ENCODE peak calls at places on chromosomes 5 and 9, in nine cellular contexts. A, Z, U, T, R, D, L, W and P are unnamed samples.

GRCh38 chr5:177086918-177087706 is 397 bp downstream of the FGFR4 start:
- DNase-seq in R (peak), W (peak), U (peak), T (peak), D (peak), L (peak), Z (peak), A (no peak), P (peak)

GRCh38 chr9:74783408-74783807 is 104.3 kb downstream of the TRPM6 start:
- DNase-seq in R (no peak), L (no peak), Z (no peak), A (no peak), W (no peak), U (no peak), D (peak), T (no peak), P (no peak)

GRCh38 chr5:75672616-75673015 is 44.6 kb downstream of the POC5 start:
- DNase-seq in A (no peak), R (no peak), U (no peak), T (no peak), W (no peak), L (no peak), Z (no peak), D (no peak), P (peak)

GRCh38 chr5:163460562-163461176 is at the start of gene HMMR:
- DNase-seq in W (no peak), A (no peak), Z (no peak), R (peak), D (no peak), T (no peak), U (no peak), L (no peak), P (no peak)

GRCh38 chr9:119458068-119458467 is 88.8 kb upstream of the BRINP1 start:
- DNase-seq in A (no peak), R (no peak), U (no peak), D (no peak), L (no peak), W (no peak), Z (no peak), T (no peak), P (no peak)

GRCh38 chr5:95791751-95792150 is 30.8 kb downstream of the GLRX start:
- DNase-seq in W (no peak), D (no peak), R (no peak), L (no peak), A (no peak), U (no peak), Z (no peak), T (no peak), P (no peak)

GRCh38 chr5:102971693-102972293 is 148.1 kb downstream of the GIN1 start:
- DNase-seq in A (peak), Z (no peak), T (no peak), U (no peak), R (peak), D (peak), L (no peak), W (no peak), P (peak)

GRCh38 chr5:75685141-75685540 is 32.1 kb downstream of the POC5 start:
- DNase-seq in R (no peak), D (no peak), U (no peak), A (no peak), Z (no peak), W (no peak), T (no peak), L (no peak), P (no peak)

GRCh38 chr5:68730220-68731010 is 363.4 kb upstream of the SLC30A5 start:
- DNase-seq in U (peak), W (no peak), D (peak), T (no peak), A (peak), R (peak), Z (no peak), L (no peak), P (peak)

GRCh38 chr5:121462441-121462840 is 389.2 kb upstream of the FTMT start:
- DNase-seq in U (no peak), W (no peak), R (no peak), Z (no peak), A (no peak), L (no peak), T (no peak), D (no peak), P (no peak)

GRCh38 chr9:72880821-72881220 is 72.0 kb downstream of the ALDH1A1 start:
- DNase-seq in U (no peak), A (no peak), L (no peak), Z (no peak), T (no peak), D (no peak), R (no peak), W (no peak), P (no peak)

GRCh38 chr9:121023064-121023463 is 27.0 kb downstream of the C5 start:
- DNase-seq in L (no peak), Z (no peak), T (no peak), D (no peak), R (no peak), U (no peak), W (no peak), A (peak), P (peak)

GRCh38 chr9:98083566-98084135 is 27.1 kb downstream of the NANS start:
- DNase-seq in T (no peak), L (no peak), A (no peak), Z (no peak), W (no peak), D (no peak), U (no peak), R (no peak), P (no peak)

GRCh38 chr5:35308391-35308790 is 78.1 kb upstream of the PRLR start:
- DNase-seq in Z (no peak), D (no peak), T (no peak), A (no peak), U (no peak), W (no peak), R (no peak), L (no peak), P (no peak)

GRCh38 chr5:65925094-65925600 is 1.2 kb upstream of the ERBIN start:
- DNase-seq in A (peak), L (peak), Z (peak), D (peak), W (peak), T (peak), R (peak), U (peak), P (peak)

GRCh38 chr9:83714316-83714715 is 6.6 kb upstream of the UBQLN1 start:
- DNase-seq in W (no peak), A (no peak), T (no peak), Z (no peak), D (no peak), U (no peak), R (peak), L (no peak), P (peak)

GRCh38 chr9:120221844-120222243 is 358.1 kb downstream of the CDK5RAP2 start:
- DNase-seq in T (no peak), Z (no peak), U (no peak), L (no peak), D (no peak), W (no peak), R (no peak), A (no peak), P (no peak)

GRCh38 chr9:33106827-33107621 is 30.6 kb upstream of the SMU1 start:
- DNase-seq in A (peak), R (no peak), U (peak), D (peak), Z (no peak), T (no peak), L (no peak), W (no peak), P (peak)